ENCODE peak calls at places on chromosomes 1 and 21, in seven cellular contexts. One of them, this sample, is unnamed.

GRCh38 chr1:150256549-150257341 is 829 bp upstream of the CA14 start:
- DNase-seq in fibroblast of lung: peak; percentile 23
- DNase-seq in neural progenitor cell: peak; percentile 84
- DNase-seq in H1: peak; percentile 70
- DNase-seq in IMR-90: no peak
- DNase-seq in colonic mucosa: no peak
- DNase-seq in PC-3: no peak
- DNase-seq in this sample: no peak

GRCh38 chr1:100028765-100029164 is 59.0 kb downstream of the SLC35A3 start:
- DNase-seq in H1: no peak
- DNase-seq in IMR-90: no peak
- DNase-seq in fibroblast of lung: no peak
- DNase-seq in colonic mucosa: no peak
- DNase-seq in neural progenitor cell: no peak
- DNase-seq in PC-3: no peak
- DNase-seq in this sample: no peak

GRCh38 chr21:39452965-39453332 is 1.2 kb downstream of the SH3BGR start:
- DNase-seq in fibroblast of lung: no peak
- DNase-seq in H1: no peak
- DNase-seq in colonic mucosa: no peak
- DNase-seq in neural progenitor cell: peak; percentile 19
- DNase-seq in IMR-90: no peak
- DNase-seq in PC-3: no peak
- DNase-seq in this sample: no peak

GRCh38 chr21:42233067-42233981 is 14.4 kb downstream of the ABCG1 start:
- DNase-seq in neural progenitor cell: no peak
- DNase-seq in colonic mucosa: peak; percentile 76
- DNase-seq in PC-3: peak; percentile 13
- DNase-seq in IMR-90: peak; percentile 20
- DNase-seq in fibroblast of lung: no peak
- DNase-seq in H1: no peak
- DNase-seq in this sample: peak; percentile 84

GRCh38 chr21:46393941-46394818 is 64.5 kb upstream of the DIP2A start:
- DNase-seq in fibroblast of lung: peak; percentile 14
- DNase-seq in IMR-90: no peak
- DNase-seq in neural progenitor cell: no peak
- DNase-seq in H1: no peak
- DNase-seq in PC-3: no peak
- DNase-seq in colonic mucosa: no peak
- DNase-seq in this sample: no peak

GRCh38 chr21:42317826-42318746 is 2.9 kb upstream of the TFF3 start:
- DNase-seq in fibroblast of lung: no peak
- DNase-seq in PC-3: no peak
- DNase-seq in neural progenitor cell: no peak
- DNase-seq in H1: no peak
- DNase-seq in colonic mucosa: peak; percentile 26
- DNase-seq in IMR-90: no peak
- DNase-seq in this sample: peak; percentile 53

GRCh38 chr21:42218836-42219605 is at the start of gene ABCG1:
- DNase-seq in fibroblast of lung: peak; percentile 10
- DNase-seq in neural progenitor cell: peak; percentile 88
- DNase-seq in H1: peak; percentile 84
- DNase-seq in colonic mucosa: peak; percentile 73
- DNase-seq in IMR-90: peak; percentile 13
- DNase-seq in PC-3: peak; percentile 42
- DNase-seq in this sample: peak; percentile 81

GRCh38 chr1:160626560-160627342 is 20.1 kb downstream of the SLAMF1 start:
- DNase-seq in IMR-90: no peak
- DNase-seq in colonic mucosa: no peak
- DNase-seq in neural progenitor cell: no peak
- DNase-seq in PC-3: no peak
- DNase-seq in fibroblast of lung: no peak
- DNase-seq in H1: no peak
- DNase-seq in this sample: no peak

GRCh38 chr1:9929431-9930385 is 13.5 kb downstream of the LZIC start:
- DNase-seq in neural progenitor cell: peak; percentile 83
- DNase-seq in fibroblast of lung: no peak
- DNase-seq in IMR-90: no peak
- DNase-seq in PC-3: no peak
- DNase-seq in colonic mucosa: no peak
- DNase-seq in H1: peak; percentile 54
- DNase-seq in this sample: no peak

GRCh38 chr21:27795418-27795817 is 828.5 kb upstream of the ADAMTS5 start:
- DNase-seq in PC-3: no peak
- DNase-seq in H1: no peak
- DNase-seq in colonic mucosa: no peak
- DNase-seq in fibroblast of lung: peak; percentile 8
- DNase-seq in neural progenitor cell: no peak
- DNase-seq in IMR-90: no peak
- DNase-seq in this sample: no peak

GRCh38 chr1:89573410-89573809 is 48.8 kb downstream of the LRRC8B start:
- DNase-seq in PC-3: no peak
- DNase-seq in H1: no peak
- DNase-seq in colonic mucosa: no peak
- DNase-seq in IMR-90: no peak
- DNase-seq in neural progenitor cell: no peak
- DNase-seq in fibroblast of lung: no peak
- DNase-seq in this sample: no peak

GRCh38 chr1:173416034-173416433 is 61.1 kb upstream of the PRDX6 start:
- DNase-seq in PC-3: no peak
- DNase-seq in colonic mucosa: no peak
- DNase-seq in IMR-90: no peak
- DNase-seq in neural progenitor cell: no peak
- DNase-seq in H1: no peak
- DNase-seq in fibroblast of lung: no peak
- DNase-seq in this sample: no peak

GRCh38 chr1:177568702-177569101 is 397.9 kb downstream of the BRINP2 start:
- DNase-seq in IMR-90: no peak
- DNase-seq in PC-3: no peak
- DNase-seq in H1: no peak
- DNase-seq in fibroblast of lung: no peak
- DNase-seq in colonic mucosa: no peak
- DNase-seq in neural progenitor cell: peak; percentile 65
- DNase-seq in this sample: no peak

GRCh38 chr1:31623365-31623764 is 5.9 kb downstream of the HCRTR1 start:
- DNase-seq in fibroblast of lung: no peak
- DNase-seq in neural progenitor cell: no peak
- DNase-seq in IMR-90: no peak
- DNase-seq in PC-3: no peak
- DNase-seq in H1: no peak
- DNase-seq in colonic mucosa: no peak
- DNase-seq in this sample: no peak

GRCh38 chr1:53362851-53363642 is 35.2 kb upstream of the LRP8 start:
- DNase-seq in IMR-90: no peak
- DNase-seq in colonic mucosa: peak; percentile 14
- DNase-seq in neural progenitor cell: no peak
- DNase-seq in PC-3: no peak
- DNase-seq in fibroblast of lung: no peak
- DNase-seq in H1: peak; percentile 48
- DNase-seq in this sample: peak; percentile 37

GRCh38 chr1:220701974-220702373 is 11.8 kb downstream of the C1orf115 start:
- DNase-seq in colonic mucosa: no peak
- DNase-seq in neural progenitor cell: no peak
- DNase-seq in PC-3: no peak
- DNase-seq in IMR-90: no peak
- DNase-seq in H1: no peak
- DNase-seq in fibroblast of lung: no peak
- DNase-seq in this sample: no peak

GRCh38 chr1:40413527-40414252 is 36.6 kb upstream of the ZFP69B start:
- DNase-seq in neural progenitor cell: no peak
- DNase-seq in IMR-90: no peak
- DNase-seq in H1: no peak
- DNase-seq in PC-3: no peak
- DNase-seq in colonic mucosa: no peak
- DNase-seq in fibroblast of lung: no peak
- DNase-seq in this sample: no peak

GRCh38 chr1:75373542-75374159 is 237.3 kb downstream of the SLC44A5 start:
- DNase-seq in PC-3: no peak
- DNase-seq in IMR-90: no peak
- DNase-seq in fibroblast of lung: no peak
- DNase-seq in neural progenitor cell: no peak
- DNase-seq in H1: no peak
- DNase-seq in colonic mucosa: no peak
- DNase-seq in this sample: no peak

GRCh38 chr1:205339717-205340116 is 17.0 kb downstream of the KLHDC8A start:
- DNase-seq in colonic mucosa: no peak
- DNase-seq in H1: no peak
- DNase-seq in neural progenitor cell: no peak
- DNase-seq in PC-3: no peak
- DNase-seq in IMR-90: no peak
- DNase-seq in fibroblast of lung: no peak
- DNase-seq in this sample: peak; percentile 37

GRCh38 chr1:223136086-223136485 is 7.0 kb downstream of the TLR5 start:
- DNase-seq in IMR-90: no peak
- DNase-seq in fibroblast of lung: no peak
- DNase-seq in colonic mucosa: no peak
- DNase-seq in PC-3: no peak
- DNase-seq in H1: peak; percentile 52
- DNase-seq in neural progenitor cell: peak; percentile 31
- DNase-seq in this sample: no peak

GRCh38 chr1:247338723-247339270 is 7.1 kb upstream of the ZNF496 start:
- DNase-seq in fibroblast of lung: peak; percentile 29
- DNase-seq in PC-3: peak; percentile 70
- DNase-seq in IMR-90: peak; percentile 35
- DNase-seq in neural progenitor cell: no peak
- DNase-seq in H1: no peak
- DNase-seq in colonic mucosa: no peak
- DNase-seq in this sample: no peak

GRCh38 chr1:214396319-214396718 is 115.4 kb downstream of the SMYD2 start:
- DNase-seq in fibroblast of lung: peak; percentile 85
- DNase-seq in H1: no peak
- DNase-seq in IMR-90: peak; percentile 67
- DNase-seq in PC-3: no peak
- DNase-seq in neural progenitor cell: no peak
- DNase-seq in colonic mucosa: no peak
- DNase-seq in this sample: no peak

GRCh38 chr1:4698911-4699310 is 44.5 kb downstream of the AJAP1 start:
- DNase-seq in PC-3: no peak
- DNase-seq in H1: no peak
- DNase-seq in colonic mucosa: no peak
- DNase-seq in neural progenitor cell: no peak
- DNase-seq in IMR-90: no peak
- DNase-seq in fibroblast of lung: no peak
- DNase-seq in this sample: no peak

GRCh38 chr1:65170511-65171142 is 22.6 kb downstream of the AK4 start:
- DNase-seq in PC-3: peak; percentile 64
- DNase-seq in colonic mucosa: no peak
- DNase-seq in fibroblast of lung: no peak
- DNase-seq in H1: no peak
- DNase-seq in neural progenitor cell: no peak
- DNase-seq in IMR-90: peak; percentile 42
- DNase-seq in this sample: no peak

GRCh38 chr1:155082941-155083541 is 4.4 kb downstream of the EFNA3 start:
- DNase-seq in IMR-90: no peak
- DNase-seq in neural progenitor cell: no peak
- DNase-seq in colonic mucosa: peak; percentile 87
- DNase-seq in fibroblast of lung: no peak
- DNase-seq in H1: no peak
- DNase-seq in PC-3: peak; percentile 59
- DNase-seq in this sample: peak; percentile 82
- H3K9ac ChIP-seq in IMR-90: no peak overlapping the region
- H3K9ac ChIP-seq in neural progenitor cell: no peak overlapping the region
- H3K9ac ChIP-seq in colonic mucosa: peak overlapping the region; percentile 86
- H3K9ac ChIP-seq in fibroblast of lung: no peak overlapping the region
- H3K9ac ChIP-seq in H1: no peak overlapping the region
- H3K9ac ChIP-seq in PC-3: no peak overlapping the region
- H3K9ac ChIP-seq in this sample: peak overlapping the region; percentile 19

DNA sequence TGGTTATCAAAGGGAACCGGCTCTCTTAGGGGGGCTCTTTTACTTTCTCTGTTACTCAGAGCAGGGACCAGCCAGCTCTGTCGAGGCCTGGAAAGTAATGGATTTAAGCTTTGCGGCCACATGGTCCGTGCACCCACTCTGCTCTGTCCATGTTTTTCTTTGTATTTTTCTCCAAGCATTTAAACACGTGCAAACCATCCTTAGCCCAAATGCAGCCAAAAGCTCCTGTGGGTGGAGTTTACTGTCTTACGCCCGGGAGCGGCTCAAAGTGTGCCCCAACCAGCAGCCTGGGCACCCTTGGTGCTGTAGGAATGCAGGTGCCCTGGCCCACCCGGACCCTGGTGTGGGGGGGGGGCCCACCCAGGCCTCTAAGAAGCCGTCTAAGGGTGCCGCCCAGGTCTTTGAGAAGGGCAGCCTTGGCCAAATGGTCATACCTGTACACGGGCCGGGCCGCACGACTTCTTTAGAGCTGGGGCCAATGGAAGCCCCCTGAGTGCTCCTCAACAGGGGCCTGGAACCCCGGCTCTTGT is 29.2 kb upstream of the POFUT2 start:
- DNase-seq in H1: no peak
- DNase-seq in PC-3: no peak
- DNase-seq in IMR-90: no peak
- DNase-seq in colonic mucosa: no peak
- DNase-seq in neural progenitor cell: no peak
- DNase-seq in fibroblast of lung: no peak
- DNase-seq in this sample: no peak
- H3K27ac ChIP-seq in H1: no peak overlapping the region
- H3K27ac ChIP-seq in PC-3: no peak overlapping the region
- H3K27ac ChIP-seq in IMR-90: peak overlapping the region; percentile 85
- H3K27ac ChIP-seq in colonic mucosa: no peak overlapping the region
- H3K27ac ChIP-seq in neural progenitor cell: no peak overlapping the region
- H3K27ac ChIP-seq in fibroblast of lung: peak overlapping the region; percentile 81
- H3K27ac ChIP-seq in this sample: no peak overlapping the region

GRCh38 chr1:192576190-192577144 is 894 bp downstream of the RGS1 start:
- DNase-seq in colonic mucosa: no peak
- DNase-seq in PC-3: no peak
- DNase-seq in IMR-90: no peak
- DNase-seq in fibroblast of lung: no peak
- DNase-seq in neural progenitor cell: no peak
- DNase-seq in H1: no peak
- DNase-seq in this sample: no peak
- H3K4me3 ChIP-seq in colonic mucosa: peak overlapping the region; percentile 9
- H3K4me3 ChIP-seq in PC-3: no peak overlapping the region
- H3K4me3 ChIP-seq in IMR-90: no peak overlapping the region
- H3K4me3 ChIP-seq in fibroblast of lung: no peak overlapping the region
- H3K4me3 ChIP-seq in neural progenitor cell: no peak overlapping the region
- H3K4me3 ChIP-seq in H1: no peak overlapping the region
- H3K4me3 ChIP-seq in this sample: no peak overlapping the region

GRCh38 chr1:57843760-57844159 is 419.9 kb upstream of the DAB1 start:
- DNase-seq in IMR-90: no peak
- DNase-seq in neural progenitor cell: no peak
- DNase-seq in colonic mucosa: no peak
- DNase-seq in fibroblast of lung: peak; percentile 92
- DNase-seq in H1: no peak
- DNase-seq in PC-3: no peak
- DNase-seq in this sample: no peak

GRCh38 chr1:57850572-57850971 is 426.7 kb upstream of the DAB1 start:
- DNase-seq in fibroblast of lung: peak; percentile 52
- DNase-seq in PC-3: no peak
- DNase-seq in neural progenitor cell: no peak
- DNase-seq in IMR-90: no peak
- DNase-seq in H1: no peak
- DNase-seq in colonic mucosa: no peak
- DNase-seq in this sample: no peak

GRCh38 chr1:57845041-57845440 is 421.2 kb upstream of the DAB1 start:
- DNase-seq in IMR-90: no peak
- DNase-seq in colonic mucosa: no peak
- DNase-seq in neural progenitor cell: no peak
- DNase-seq in PC-3: no peak
- DNase-seq in fibroblast of lung: peak; percentile 90
- DNase-seq in H1: no peak
- DNase-seq in this sample: no peak

GRCh38 chr1:57844382-57844980 is 420.6 kb upstream of the DAB1 start:
- DNase-seq in H1: no peak
- DNase-seq in colonic mucosa: no peak
- DNase-seq in neural progenitor cell: no peak
- DNase-seq in PC-3: no peak
- DNase-seq in fibroblast of lung: no peak
- DNase-seq in IMR-90: no peak
- DNase-seq in this sample: no peak

GRCh38 chr1:57848406-57848805 is 424.5 kb upstream of the DAB1 start:
- DNase-seq in H1: no peak
- DNase-seq in colonic mucosa: no peak
- DNase-seq in IMR-90: no peak
- DNase-seq in fibroblast of lung: peak; percentile 96
- DNase-seq in PC-3: no peak
- DNase-seq in neural progenitor cell: no peak
- DNase-seq in this sample: no peak
- H3K9ac ChIP-seq in H1: no peak overlapping the region
- H3K9ac ChIP-seq in colonic mucosa: no peak overlapping the region
- H3K9ac ChIP-seq in IMR-90: no peak overlapping the region
- H3K9ac ChIP-seq in fibroblast of lung: no peak overlapping the region
- H3K9ac ChIP-seq in PC-3: no peak overlapping the region
- H3K9ac ChIP-seq in neural progenitor cell: no peak overlapping the region
- H3K9ac ChIP-seq in this sample: no peak overlapping the region